ENCODE peak calls at places on chromosome 11, in eight cellular contexts. G is MV-4-11; Y is stimulated activated CD8-positive, alpha-beta memory T cell treated with anti-CD3 and anti-CD28 coated beads, Interleukin-2, amount 100 ng/mL, for 1 hour; C is fibroblast of lung; P is PC-9; Z is T1000; E is GM13977; J is left lung. N is an unnamed sample.

GRCh38 chr11:17506942-17507341 is 30.3 kb upstream of the ABCC8 start:
- DNase-seq in G (no peak), Y (no peak), C (no peak), P (no peak), E (peak), J (no peak), Z (no peak), N (no peak)

GRCh38 chr11:57514538-57515331 is 767 bp downstream of the SLC43A1 start:
- DNase-seq in Y (no peak), C (peak), Z (no peak), P (peak), G (peak), E (peak), J (peak), N (peak)

GRCh38 chr11:60788401-60789110 is 3.4 kb downstream of the MS4A10 start:
- DNase-seq in P (no peak), Z (no peak), C (no peak), G (no peak), J (no peak), E (no peak), Y (no peak), N (no peak)

GRCh38 chr11:12754582-12755250 is 80.5 kb downstream of the TEAD1 start:
- DNase-seq in J (no peak), Z (no peak), C (no peak), P (no peak), Y (no peak), G (no peak), E (no peak), N (no peak)

GRCh38 chr11:2522636-2523255 is 77.9 kb downstream of the KCNQ1 start:
- DNase-seq in P (no peak), G (no peak), C (no peak), Y (no peak), J (peak), E (no peak), Z (no peak), N (no peak)

GRCh38 chr11:44484211-44484610 is 81.3 kb upstream of the CD82 start:
- DNase-seq in Y (no peak), G (peak), J (no peak), C (no peak), P (peak), E (peak), Z (no peak), N (no peak)

GRCh38 chr11:110891411-110891810 is 179.2 kb upstream of the ARHGAP20 start:
- DNase-seq in Z (no peak), G (no peak), E (no peak), Y (no peak), P (no peak), J (no peak), C (peak), N (no peak)

GRCh38 chr11:111526501-111526900 is 11.9 kb downstream of the HOATZ start:
- DNase-seq in Z (no peak), P (peak), E (peak), Y (no peak), G (no peak), J (no peak), C (peak), N (no peak)

GRCh38 chr11:72969894-72970335 is 155.7 kb downstream of the ATG16L2 start:
- DNase-seq in Z (no peak), P (no peak), Y (no peak), G (peak), E (peak), J (no peak), C (peak), N (no peak)

GRCh38 chr11:36594316-36594989 is at the start of gene IFTAP:
- DNase-seq in J (peak), Y (no peak), P (peak), Z (peak), E (peak), C (peak), G (peak), N (peak)